ENCODE peak calls at places on chromosomes 6 and 20, in four cellular contexts. R is H1, K is uterus, J is K562. Q is an unnamed sample.

GRCh38 chr6:150638765-150639164 is 39.1 kb downstream of the PLEKHG1 start:
- DNase-seq in R (no peak), K (no peak), J (no peak), Q (no peak)

GRCh38 chr6:149079911-149080501 is 237.5 kb upstream of the TAB2 start:
- DNase-seq in R (no peak), K (peak; percentile 56), J (no peak), Q (peak; percentile 59)

GRCh38 chr20:25227317-25227831 is 20.5 kb upstream of the PYGB start:
- DNase-seq in K (peak; percentile 38), J (peak; percentile 37), R (no peak), Q (no peak)

GRCh38 chr6:84979541-84979940 is 215.1 kb upstream of the TBX18 start:
- DNase-seq in R (no peak), J (no peak), K (no peak), Q (no peak)

GRCh38 chr6:16639689-16640480 is 121.4 kb downstream of the ATXN1 start:
- DNase-seq in J (no peak), R (no peak), K (no peak), Q (no peak)

GRCh38 chr20:58652606-58653303 is 1.7 kb downstream of the STX16 start:
- DNase-seq in J (no peak), K (no peak), R (no peak), Q (no peak)

GRCh38 chr6:141552463-141552862 is 580.3 kb upstream of the GJE1 start:
- DNase-seq in J (no peak), R (no peak), K (no peak), Q (no peak)

GRCh38 chr6:141421378-141421777 is 711.3 kb upstream of the GJE1 start:
- DNase-seq in R (no peak), K (no peak), J (no peak), Q (no peak)

GRCh38 chr20:57560554-57561355 is at the start of gene PCK1:
- DNase-seq in K (peak; percentile 65), J (peak; percentile 84), R (no peak), Q (peak; percentile 82)

GRCh38 chr20:13865825-13866351 is 81.1 kb downstream of the NDUFAF5 start:
- DNase-seq in R (no peak), J (no peak), K (peak; percentile 48), Q (no peak)

GRCh38 chr20:56702931-56703840 is 74.1 kb downstream of the TFAP2C start:
- DNase-seq in K (no peak), R (no peak), J (no peak), Q (no peak)

GRCh38 chr6:83518946-83519489 is 6.7 kb downstream of the PRSS35 start:
- DNase-seq in R (no peak), K (no peak), J (no peak), Q (no peak)

GRCh38 chr6:96499781-96500180 is 21.8 kb upstream of the UFL1 start:
- DNase-seq in K (no peak), J (no peak), R (no peak), Q (no peak)

GRCh38 chr6:12280901-12281300 is 9.3 kb upstream of the EDN1 start:
- DNase-seq in J (no peak), K (no peak), R (no peak), Q (no peak)

GRCh38 chr6:148840256-148840655 is 93.4 kb downstream of the UST start:
- DNase-seq in J (no peak), K (no peak), R (no peak), Q (no peak)

GRCh38 chr6:20791932-20792331 is 257.7 kb downstream of the CDKAL1 start:
- DNase-seq in J (no peak), K (no peak), R (no peak), Q (no peak)

GRCh38 chr6:15389759-15390723 is 144.2 kb downstream of the JARID2 start:
- DNase-seq in K (no peak), R (no peak), J (peak; percentile 76), Q (no peak)

GRCh38 chr6:132218063-132218696 is 183.1 kb downstream of the MOXD1 start:
- DNase-seq in K (no peak), R (no peak), J (no peak), Q (no peak)

GRCh38 chr6:107101661-107102413 is 13.5 kb downstream of the BEND3 start:
- DNase-seq in R (no peak), J (no peak), K (no peak), Q (no peak)

GRCh38 chr20:64258071-64258823 is 2.7 kb downstream of the PCMTD2 start:
- DNase-seq in R (no peak), J (no peak), K (no peak), Q (no peak)

GRCh38 chr6:106562001-106562400 is 67.3 kb downstream of the RTN4IP1 start:
- DNase-seq in R (no peak), K (no peak), J (no peak), Q (no peak)

GRCh38 chr20:38073307-38074010 is 39.9 kb downstream of the RPRD1B start:
- DNase-seq in R (no peak), J (peak; percentile 62), K (peak; percentile 86), Q (peak; percentile 33)

GRCh38 chr6:158347335-158347734 is 35.1 kb downstream of the TULP4 start:
- DNase-seq in R (no peak), J (no peak), K (no peak), Q (no peak)

GRCh38 chr6:79605061-79605460 is 26.1 kb upstream of the SH3BGRL2 start:
- DNase-seq in K (no peak), J (peak; percentile 43), R (no peak), Q (no peak)

GRCh38 chr6:166286831-166287271 is 21.3 kb downstream of the PRR18 start:
- DNase-seq in J (no peak), K (no peak), R (no peak), Q (no peak)

GRCh38 chr6:148818939-148819575 is 72.2 kb downstream of the UST start:
- DNase-seq in J (no peak), K (no peak), R (peak; percentile 51), Q (no peak)

GRCh38 chr20:7375905-7376304 is 564.4 kb downstream of the HAO1 start:
- DNase-seq in R (no peak), K (no peak), J (peak; percentile 2), Q (no peak)

GRCh38 chr6:62086047-62086446 is 200.0 kb downstream of the KHDRBS2 start:
- DNase-seq in J (no peak), K (no peak), R (no peak), Q (no peak)

GRCh38 chr6:110652520-110652919 is 162.7 kb downstream of the CDK19 start:
- DNase-seq in K (no peak), J (no peak), R (no peak), Q (no peak)

GRCh38 chr6:125254321-125254720 is 47.4 kb downstream of the HDDC2 start:
- DNase-seq in K (no peak), R (no peak), J (no peak), Q (no peak)

GRCh38 chr6:686528-686927 is 6.4 kb downstream of the EXOC2 start:
- DNase-seq in K (no peak), J (no peak), R (no peak), Q (no peak)

GRCh38 chr20:16366548-16366947 is 206.7 kb downstream of the KIF16B start:
- DNase-seq in R (no peak), K (no peak), J (no peak), Q (no peak)

GRCh38 chr20:16362642-16363041 is 210.6 kb downstream of the KIF16B start:
- DNase-seq in K (no peak), R (no peak), J (no peak), Q (no peak)

GRCh38 chr20:16363832-16364687 is 209.2 kb downstream of the KIF16B start:
- DNase-seq in J (no peak), R (no peak), K (no peak), Q (no peak)

DNA sequence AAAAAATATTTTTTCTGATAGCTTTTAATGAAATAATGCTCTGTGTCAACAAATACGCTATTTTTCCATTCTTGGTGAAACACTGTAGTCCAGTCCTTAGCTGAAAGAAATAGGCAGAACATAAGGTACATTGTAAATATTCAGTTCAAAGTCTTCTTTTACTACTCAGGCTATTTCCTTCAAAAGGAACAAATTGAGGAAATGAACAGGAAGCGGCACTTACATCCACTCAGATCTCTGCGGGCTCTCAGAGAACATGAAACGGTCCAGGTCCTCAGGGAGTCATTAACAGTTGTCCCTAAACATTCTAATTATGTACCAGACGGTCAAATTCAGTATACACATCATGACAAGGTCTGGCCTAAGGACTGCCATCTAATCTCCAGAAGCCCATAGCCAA is 212.6 kb downstream of the KIF16B start:
- DNase-seq in J (no peak), K (no peak), R (no peak), Q (no peak)
- H3K4me1 ChIP-seq in J (no peaks in the 10 kb centered on the region), K (no peaks in the 10 kb centered on the region), R (no peaks in the 10 kb centered on the region), Q (no peaks in the 10 kb centered on the region)

DNA sequence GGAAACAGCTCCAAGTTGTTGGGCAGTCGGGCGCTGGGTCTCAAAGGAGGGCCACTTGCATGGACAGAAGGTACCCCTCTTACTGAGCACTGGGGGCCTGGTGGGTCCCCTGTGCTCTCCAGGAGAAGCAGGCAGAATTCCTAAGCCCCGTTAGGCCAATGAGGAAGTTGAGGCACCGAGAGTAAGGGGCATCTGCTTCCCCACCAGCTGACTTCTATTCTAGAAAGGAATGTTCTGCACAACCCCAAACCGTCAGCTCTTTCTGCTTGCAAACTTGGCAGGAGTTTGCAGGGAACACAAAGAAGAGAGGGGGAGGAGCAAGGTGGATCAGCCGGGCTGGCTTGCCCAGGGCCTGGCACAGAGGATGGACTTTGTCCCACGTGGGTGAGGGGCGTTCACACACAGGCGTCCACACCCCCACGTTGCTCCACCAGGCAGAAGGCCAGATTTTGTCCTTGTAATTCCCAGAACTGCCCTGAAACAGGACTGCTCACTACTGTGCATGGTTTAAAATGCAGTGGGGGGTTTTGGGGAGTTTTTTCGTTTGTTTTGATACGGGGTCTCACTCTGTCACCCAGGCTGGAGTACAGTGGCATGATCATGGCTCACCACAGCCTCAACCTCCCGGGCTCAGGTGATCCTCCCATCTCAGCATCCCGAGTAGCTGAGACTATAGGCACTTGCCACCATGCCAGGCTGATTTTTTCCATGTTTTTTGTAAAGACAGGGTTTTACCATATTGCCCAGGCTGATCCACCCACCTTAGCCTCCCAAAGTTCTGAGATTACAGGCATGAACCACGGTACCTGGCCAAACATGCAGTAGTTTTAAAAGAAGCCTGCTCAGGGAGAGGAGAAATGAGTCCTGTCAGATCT is 93.3 kb downstream of the SNX5 start:
- DNase-seq in K (peak; percentile 90), R (no peak), J (no peak), Q (peak; percentile 96)
- TF ChIP-seq POLR2A in K (no peak), R (no peak), J (no peak), Q (no peak)

GRCh38 chr6:34661379-34661778 is 35.2 kb downstream of the ILRUN start:
- DNase-seq in R (no peak), J (peak; percentile 63), K (no peak), Q (no peak)
- H3K4me1 ChIP-seq in R (peaks cover 3% of the 10 kb centered on the region), J (peaks cover 81% of the 10 kb centered on the region), K (peaks cover 16% of the 10 kb centered on the region), Q (peaks cover 29% of the 10 kb centered on the region)

DNA sequence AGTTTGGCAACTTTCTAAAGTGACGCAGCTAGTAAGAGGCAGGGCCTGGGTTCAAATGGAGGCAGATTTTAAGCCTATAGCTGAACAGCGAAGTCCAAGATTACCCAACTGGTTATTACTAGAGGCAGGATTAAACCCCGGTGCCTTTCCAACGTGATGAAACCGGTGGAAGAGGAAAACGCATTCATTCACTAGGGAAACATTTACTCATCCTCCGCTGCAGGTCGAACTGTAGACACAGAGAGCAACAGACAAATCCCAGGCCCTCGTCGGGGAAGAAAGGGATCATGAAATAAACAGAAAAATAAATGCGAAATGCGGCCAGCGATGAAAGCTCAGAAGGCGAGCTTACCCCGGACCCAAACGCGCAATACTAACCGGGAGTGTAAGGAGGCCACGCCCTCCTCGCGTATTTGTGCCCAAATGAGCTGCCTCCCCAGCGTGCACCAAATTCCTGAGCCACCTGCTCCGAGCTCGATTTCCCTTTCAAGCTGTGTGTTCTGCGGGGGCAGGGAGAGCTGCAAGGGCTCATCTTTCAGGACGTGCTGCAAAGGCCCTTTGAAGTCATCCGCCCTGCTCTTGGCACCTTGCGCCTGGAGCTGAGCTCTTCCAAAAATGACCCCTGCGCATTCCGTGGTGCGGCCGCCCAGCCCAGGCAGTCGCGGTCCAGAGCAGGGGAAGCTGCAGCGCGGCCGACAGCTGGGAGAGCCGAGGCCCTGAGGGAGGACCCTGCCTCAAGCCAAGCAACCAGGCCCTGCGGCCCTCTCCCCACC is 46.9 kb downstream of the PDYN start:
- DNase-seq in R (peak; percentile 74), J (no peak), K (peak; percentile 46), Q (peak; percentile 47)
- TF ChIP-seq POLR2A in R (no peak), J (no peak), K (no peak), Q (no peak)

GRCh38 chr6:35309611-35310264 is 12.1 kb downstream of the DEF6 start:
- DNase-seq in K (no peak), J (no peak), R (no peak), Q (no peak)
- H3K4me1 ChIP-seq in K (no peaks in the 10 kb centered on the region), J (peaks cover 4% of the 10 kb centered on the region), R (no peaks in the 10 kb centered on the region), Q (no peaks in the 10 kb centered on the region)